ENCODE peak calls at places on chromosomes 3 and 15, in five cellular contexts. K, Q, A, M and D are unnamed samples.
A peak's percentile ranks its signal among the peaks of the same experiment; 100 is the strongest.

GRCh38 chr15:59819047-59819446 is 129.9 kb upstream of the BNIP2 start:
- DNase-seq in K (no peak), M (no peak), A (no peak), Q (no peak), D (no peak)

GRCh38 chr3:68007621-68008226 is 353.3 kb upstream of the SUCLG2 start:
- DNase-seq in M (no peak), Q (no peak), K (no peak), A (peak; percentile 32), D (no peak)

GRCh38 chr3:12195231-12195630 is 36.5 kb upstream of the TIMP4 start:
- DNase-seq in A (no peak), M (no peak), Q (no peak), K (no peak), D (peak; percentile 13)

GRCh38 chr3:167917969-167918368 is 177.8 kb downstream of the GOLIM4 start:
- DNase-seq in A (no peak), Q (no peak), K (no peak), M (no peak), D (no peak)

GRCh38 chr3:40800343-40800742 is 275.6 kb downstream of the ZNF621 start:
- DNase-seq in K (no peak), Q (peak; percentile 71), A (peak; percentile 66), M (peak; percentile 99), D (peak; percentile 97)

GRCh38 chr3:117786339-117786738 is 1076.8 kb downstream of the TUSC7 start:
- DNase-seq in K (no peak), M (no peak), Q (no peak), A (no peak), D (no peak)

GRCh38 chr3:189383630-189384029 is 211.9 kb downstream of the TPRG1 start:
- DNase-seq in A (no peak), Q (no peak), K (no peak), M (no peak), D (no peak)

GRCh38 chr3:141828487-141829284 is 47.8 kb upstream of the ATP1B3 start:
- DNase-seq in K (no peak), Q (peak; percentile 65), A (peak; percentile 32), M (no peak), D (no peak)

GRCh38 chr3:48687220-48687678 is 1.5 kb upstream of the NCKIPSD start:
- DNase-seq in Q (no peak), M (no peak), A (no peak), K (no peak), D (no peak)

GRCh38 chr3:128572644-128573105 is 77.9 kb downstream of the RPN1 start:
- DNase-seq in M (no peak), A (peak; percentile 41), K (no peak), Q (peak; percentile 28), D (no peak)

GRCh38 chr3:126208182-126208581 is 27.8 kb upstream of the ALDH1L1 start:
- DNase-seq in K (no peak), M (no peak), Q (no peak), A (no peak), D (no peak)

GRCh38 chr15:51758645-51759044 is 7.2 kb downstream of the TMOD2 start:
- DNase-seq in Q (no peak), A (peak; percentile 55), M (no peak), K (no peak), D (peak; percentile 34)

GRCh38 chr15:63023351-63023945 is 19.1 kb upstream of the TPM1 start:
- DNase-seq in A (no peak), Q (no peak), M (no peak), K (no peak), D (peak; percentile 79)

GRCh38 chr15:55357774-55358173 is 38.8 kb downstream of the PIGB start:
- DNase-seq in M (no peak), A (no peak), K (no peak), Q (no peak), D (no peak)

GRCh38 chr3:151265866-151266265 is 12.5 kb downstream of the P2RY14 start:
- DNase-seq in M (no peak), A (no peak), K (no peak), Q (no peak), D (no peak)

GRCh38 chr3:165159760-165160421 is 36.3 kb downstream of the SLITRK3 start:
- DNase-seq in Q (no peak), A (no peak), K (no peak), M (no peak), D (no peak)

GRCh38 chr3:51963951-51964451 is 3.3 kb downstream of the PCBP4 start:
- DNase-seq in K (no peak), A (no peak), M (no peak), Q (no peak), D (no peak)

DNA sequence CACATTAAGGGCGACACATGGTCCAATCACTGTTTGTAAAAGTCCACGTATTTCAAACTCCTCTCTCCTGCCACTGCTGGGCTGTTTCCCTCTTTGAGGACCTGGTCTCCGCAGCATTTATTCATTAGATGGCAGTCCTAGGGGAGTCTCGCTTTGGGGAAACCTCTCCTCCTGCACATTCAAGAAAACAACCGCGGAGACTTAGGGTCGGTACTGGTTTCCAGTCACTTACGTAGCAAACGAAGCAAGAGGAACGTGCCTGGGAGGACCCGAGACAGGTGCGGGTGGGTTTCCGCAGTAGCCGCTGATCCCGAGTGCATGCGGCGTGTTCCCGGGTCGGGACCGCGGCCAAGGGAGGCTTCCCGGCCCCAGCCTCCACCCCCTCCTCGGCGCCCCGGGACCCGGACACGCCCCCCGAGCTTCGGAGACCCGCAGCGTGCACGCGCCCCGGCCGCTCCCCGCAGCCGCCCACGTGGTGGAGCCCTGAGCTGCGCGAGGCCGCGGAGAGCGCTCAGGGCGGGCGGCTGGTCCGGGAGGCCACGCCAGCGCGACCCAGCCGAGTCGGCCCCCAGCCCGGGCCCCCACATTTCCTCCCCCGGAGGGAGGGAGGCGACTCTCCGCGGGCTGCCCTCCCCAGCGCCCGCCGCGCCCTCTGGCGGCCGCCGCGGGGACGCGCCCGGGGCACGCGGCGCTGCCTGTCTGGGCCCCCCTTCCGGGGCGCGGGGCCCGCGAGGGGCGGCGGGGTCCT is 1.1 kb upstream of the IGF1R start:
- DNase-seq in M (no peak), A (peak; percentile 91), K (peak; percentile 90), Q (peak; percentile 86), D (peak; percentile 58)
- TF ChIP-seq CTCF in M (no peak), A (peak; percentile 35), K (peak; percentile 37), Q (no peak), D (peak; percentile 24)

GRCh38 chr3:197953325-197953724 is 3.3 kb downstream of the RPL35A start:
- DNase-seq in Q (no peak), M (no peak), K (no peak), A (no peak), D (no peak)
- H3K4me3 ChIP-seq in Q (peak overlapping the region; percentile 94), M (no peak overlapping the region), K (no peak overlapping the region), A (no peak overlapping the region), D (no peak overlapping the region)

GRCh38 chr15:98547741-98548166 is 100.6 kb upstream of the IGF1R start:
- DNase-seq in M (no peak), A (peak; percentile 15), K (no peak), Q (no peak), D (peak; percentile 6)

GRCh38 chr15:98547255-98547654 is 101.1 kb upstream of the IGF1R start:
- DNase-seq in A (no peak), K (no peak), Q (no peak), M (no peak), D (no peak)

GRCh38 chr15:98549003-98549402 is 99.3 kb upstream of the IGF1R start:
- DNase-seq in Q (no peak), A (no peak), K (no peak), M (no peak), D (no peak)

GRCh38 chr15:98549741-98550140 is 98.6 kb upstream of the IGF1R start:
- DNase-seq in M (no peak), Q (no peak), A (no peak), K (no peak), D (no peak)

GRCh38 chr15:98548172-98548971 is 100.0 kb upstream of the IGF1R start:
- DNase-seq in Q (peak; percentile 45), M (peak; percentile 51), K (peak; percentile 84), A (peak; percentile 84), D (peak; percentile 51)
- TF ChIP-seq CTCF in Q (no peak), M (peak; percentile 33), K (no peak), A (peak; percentile 27), D (peak; percentile 28)

GRCh38 chr15:38073278-38073930 is 139.0 kb downstream of the TMCO5A start:
- DNase-seq in Q (no peak), A (peak; percentile 28), M (no peak), K (no peak), D (peak; percentile 63)
- H3K4me3 ChIP-seq in Q (peak overlapping the region; percentile 70), A (peak overlapping the region; percentile 25), M (peak overlapping the region; percentile 28), K (peak overlapping the region; percentile 64), D (peak overlapping the region; percentile 36)

DNA sequence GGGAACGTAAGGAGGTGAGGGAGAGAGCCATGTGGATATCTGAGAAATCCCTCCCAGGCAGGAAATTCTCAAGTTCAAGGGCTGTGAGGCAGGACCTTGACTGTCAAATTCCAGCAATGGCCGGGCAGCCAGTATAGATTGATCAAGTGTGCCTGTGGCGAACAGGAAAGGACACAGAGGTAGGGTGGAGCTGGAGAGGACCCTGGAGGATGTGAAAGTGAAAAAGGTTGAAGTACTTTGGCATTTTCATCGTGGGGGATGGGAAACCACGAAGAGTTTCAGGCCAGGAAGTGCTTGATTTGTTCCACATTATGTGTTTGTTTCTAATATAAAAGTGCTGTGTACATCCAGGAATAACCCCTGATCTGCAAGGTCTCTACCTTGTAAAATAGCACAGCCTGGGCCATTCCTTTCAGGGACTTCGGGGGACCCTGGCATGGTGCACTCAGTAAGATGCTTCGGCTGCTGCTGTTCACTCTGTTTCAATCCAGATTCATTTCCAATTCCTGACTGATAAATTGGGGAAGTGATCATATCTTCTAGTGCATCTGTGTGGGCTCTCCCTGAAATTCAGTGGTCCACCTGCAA is 156.6 kb downstream of the MCTP2 start:
- DNase-seq in Q (no peak), K (no peak), M (no peak), A (no peak), D (no peak)
- TF ChIP-seq CTCF in Q (no peak), K (no peak), M (no peak), A (no peak), D (no peak)